ENCODE peak calls at places on chromosomes 3 and 15, in nine cellular contexts. One of them, this sample, is unnamed.

GRCh38 chr3:96657710-96658109 is 156.7 kb upstream of the EPHA6 start:
- DNase-seq in activated naive CD4-positive, alpha-beta T cell: no peak
- DNase-seq in aorta: no peak
- DNase-seq in fibroblast of the conjunctiva: no peak
- DNase-seq in stimulated activated naive CD8-positive, alpha-beta T cell treated with anti-CD3 and anti-CD28 coated beads, Interleukin-15, amount 100 ng/mL, for 72 hours: no peak
- DNase-seq in GM19239: no peak
- DNase-seq in mesenteric fat pad: no peak
- DNase-seq in cardiac muscle cell: no peak
- DNase-seq in right atrium auricular region: no peak
- DNase-seq in this sample: no peak

GRCh38 chr15:56832125-56832524 is 86.3 kb upstream of the TCF12 start:
- DNase-seq in stimulated activated naive CD8-positive, alpha-beta T cell treated with anti-CD3 and anti-CD28 coated beads, Interleukin-15, amount 100 ng/mL, for 72 hours: no peak
- DNase-seq in activated naive CD4-positive, alpha-beta T cell: no peak
- DNase-seq in fibroblast of the conjunctiva: peak
- DNase-seq in right atrium auricular region: no peak
- DNase-seq in aorta: peak
- DNase-seq in cardiac muscle cell: no peak
- DNase-seq in GM19239: no peak
- DNase-seq in mesenteric fat pad: no peak
- DNase-seq in this sample: no peak

GRCh38 chr15:58229297-58229768 is 91.2 kb downstream of the AQP9 start:
- DNase-seq in mesenteric fat pad: no peak
- DNase-seq in cardiac muscle cell: peak
- DNase-seq in stimulated activated naive CD8-positive, alpha-beta T cell treated with anti-CD3 and anti-CD28 coated beads, Interleukin-15, amount 100 ng/mL, for 72 hours: no peak
- DNase-seq in GM19239: no peak
- DNase-seq in right atrium auricular region: no peak
- DNase-seq in fibroblast of the conjunctiva: no peak
- DNase-seq in activated naive CD4-positive, alpha-beta T cell: no peak
- DNase-seq in aorta: no peak
- DNase-seq in this sample: no peak

GRCh38 chr15:99279783-99280307 is 28.6 kb downstream of the LRRC28 start:
- DNase-seq in activated naive CD4-positive, alpha-beta T cell: no peak
- DNase-seq in aorta: no peak
- DNase-seq in cardiac muscle cell: no peak
- DNase-seq in mesenteric fat pad: no peak
- DNase-seq in GM19239: no peak
- DNase-seq in fibroblast of the conjunctiva: no peak
- DNase-seq in right atrium auricular region: no peak
- DNase-seq in stimulated activated naive CD8-positive, alpha-beta T cell treated with anti-CD3 and anti-CD28 coated beads, Interleukin-15, amount 100 ng/mL, for 72 hours: peak
- DNase-seq in this sample: no peak

GRCh38 chr3:102573483-102574028 is 138.7 kb downstream of the ZPLD1 start:
- DNase-seq in aorta: no peak
- DNase-seq in stimulated activated naive CD8-positive, alpha-beta T cell treated with anti-CD3 and anti-CD28 coated beads, Interleukin-15, amount 100 ng/mL, for 72 hours: no peak
- DNase-seq in right atrium auricular region: no peak
- DNase-seq in GM19239: no peak
- DNase-seq in cardiac muscle cell: no peak
- DNase-seq in mesenteric fat pad: no peak
- DNase-seq in activated naive CD4-positive, alpha-beta T cell: no peak
- DNase-seq in fibroblast of the conjunctiva: no peak
- DNase-seq in this sample: no peak

GRCh38 chr3:177585271-177585670 is 388.0 kb upstream of the TBL1XR1 start:
- DNase-seq in activated naive CD4-positive, alpha-beta T cell: no peak
- DNase-seq in right atrium auricular region: no peak
- DNase-seq in mesenteric fat pad: no peak
- DNase-seq in GM19239: no peak
- DNase-seq in aorta: no peak
- DNase-seq in cardiac muscle cell: no peak
- DNase-seq in fibroblast of the conjunctiva: no peak
- DNase-seq in stimulated activated naive CD8-positive, alpha-beta T cell treated with anti-CD3 and anti-CD28 coated beads, Interleukin-15, amount 100 ng/mL, for 72 hours: no peak
- DNase-seq in this sample: no peak

GRCh38 chr3:129608087-129608935 is 1.8 kb upstream of the PLXND1 start:
- DNase-seq in aorta: no peak
- DNase-seq in cardiac muscle cell: no peak
- DNase-seq in right atrium auricular region: no peak
- DNase-seq in GM19239: no peak
- DNase-seq in activated naive CD4-positive, alpha-beta T cell: no peak
- DNase-seq in fibroblast of the conjunctiva: peak
- DNase-seq in stimulated activated naive CD8-positive, alpha-beta T cell treated with anti-CD3 and anti-CD28 coated beads, Interleukin-15, amount 100 ng/mL, for 72 hours: no peak
- DNase-seq in mesenteric fat pad: no peak
- DNase-seq in this sample: peak

GRCh38 chr15:96992817-96993216 is 662.3 kb downstream of the NR2F2 start:
- DNase-seq in mesenteric fat pad: no peak
- DNase-seq in activated naive CD4-positive, alpha-beta T cell: no peak
- DNase-seq in cardiac muscle cell: no peak
- DNase-seq in GM19239: no peak
- DNase-seq in stimulated activated naive CD8-positive, alpha-beta T cell treated with anti-CD3 and anti-CD28 coated beads, Interleukin-15, amount 100 ng/mL, for 72 hours: no peak
- DNase-seq in aorta: no peak
- DNase-seq in fibroblast of the conjunctiva: no peak
- DNase-seq in right atrium auricular region: no peak
- DNase-seq in this sample: no peak

GRCh38 chr3:146511402-146512134 is 32.8 kb downstream of the PLSCR1 start:
- DNase-seq in activated naive CD4-positive, alpha-beta T cell: no peak
- DNase-seq in mesenteric fat pad: no peak
- DNase-seq in cardiac muscle cell: no peak
- DNase-seq in stimulated activated naive CD8-positive, alpha-beta T cell treated with anti-CD3 and anti-CD28 coated beads, Interleukin-15, amount 100 ng/mL, for 72 hours: no peak
- DNase-seq in aorta: no peak
- DNase-seq in GM19239: no peak
- DNase-seq in right atrium auricular region: no peak
- DNase-seq in fibroblast of the conjunctiva: no peak
- DNase-seq in this sample: no peak

GRCh38 chr3:186536883-186537553 is 7.2 kb downstream of the CRYGS start:
- DNase-seq in fibroblast of the conjunctiva: no peak
- DNase-seq in cardiac muscle cell: no peak
- DNase-seq in stimulated activated naive CD8-positive, alpha-beta T cell treated with anti-CD3 and anti-CD28 coated beads, Interleukin-15, amount 100 ng/mL, for 72 hours: no peak
- DNase-seq in right atrium auricular region: no peak
- DNase-seq in GM19239: no peak
- DNase-seq in activated naive CD4-positive, alpha-beta T cell: no peak
- DNase-seq in aorta: no peak
- DNase-seq in mesenteric fat pad: no peak
- DNase-seq in this sample: peak

GRCh38 chr3:1987983-1988382 is 110.7 kb upstream of the CNTN4 start:
- DNase-seq in cardiac muscle cell: peak
- DNase-seq in mesenteric fat pad: no peak
- DNase-seq in right atrium auricular region: no peak
- DNase-seq in GM19239: no peak
- DNase-seq in fibroblast of the conjunctiva: no peak
- DNase-seq in aorta: no peak
- DNase-seq in activated naive CD4-positive, alpha-beta T cell: no peak
- DNase-seq in stimulated activated naive CD8-positive, alpha-beta T cell treated with anti-CD3 and anti-CD28 coated beads, Interleukin-15, amount 100 ng/mL, for 72 hours: no peak
- DNase-seq in this sample: peak

GRCh38 chr3:50806806-50807205 is 132.1 kb downstream of the DOCK3 start:
- DNase-seq in activated naive CD4-positive, alpha-beta T cell: no peak
- DNase-seq in aorta: no peak
- DNase-seq in stimulated activated naive CD8-positive, alpha-beta T cell treated with anti-CD3 and anti-CD28 coated beads, Interleukin-15, amount 100 ng/mL, for 72 hours: no peak
- DNase-seq in fibroblast of the conjunctiva: no peak
- DNase-seq in mesenteric fat pad: no peak
- DNase-seq in right atrium auricular region: no peak
- DNase-seq in GM19239: no peak
- DNase-seq in cardiac muscle cell: peak
- DNase-seq in this sample: no peak

GRCh38 chr3:130801473-130801872 is 54.8 kb upstream of the PIK3R4 start:
- DNase-seq in cardiac muscle cell: no peak
- DNase-seq in mesenteric fat pad: no peak
- DNase-seq in fibroblast of the conjunctiva: no peak
- DNase-seq in aorta: no peak
- DNase-seq in GM19239: no peak
- DNase-seq in stimulated activated naive CD8-positive, alpha-beta T cell treated with anti-CD3 and anti-CD28 coated beads, Interleukin-15, amount 100 ng/mL, for 72 hours: no peak
- DNase-seq in right atrium auricular region: no peak
- DNase-seq in activated naive CD4-positive, alpha-beta T cell: no peak
- DNase-seq in this sample: no peak

GRCh38 chr15:25670025-25670554 is 193.0 kb downstream of the ATP10A start:
- DNase-seq in stimulated activated naive CD8-positive, alpha-beta T cell treated with anti-CD3 and anti-CD28 coated beads, Interleukin-15, amount 100 ng/mL, for 72 hours: no peak
- DNase-seq in fibroblast of the conjunctiva: no peak
- DNase-seq in aorta: peak
- DNase-seq in right atrium auricular region: peak
- DNase-seq in GM19239: no peak
- DNase-seq in activated naive CD4-positive, alpha-beta T cell: no peak
- DNase-seq in cardiac muscle cell: peak
- DNase-seq in mesenteric fat pad: no peak
- DNase-seq in this sample: peak

GRCh38 chr15:73991726-73992593 is at the start of gene STOML1:
- DNase-seq in GM19239: peak
- DNase-seq in aorta: peak
- DNase-seq in activated naive CD4-positive, alpha-beta T cell: peak
- DNase-seq in mesenteric fat pad: peak
- DNase-seq in fibroblast of the conjunctiva: peak
- DNase-seq in stimulated activated naive CD8-positive, alpha-beta T cell treated with anti-CD3 and anti-CD28 coated beads, Interleukin-15, amount 100 ng/mL, for 72 hours: peak
- DNase-seq in right atrium auricular region: peak
- DNase-seq in cardiac muscle cell: peak
- DNase-seq in this sample: peak

GRCh38 chr3:185702564-185703225 is 116.6 kb downstream of the SENP2 start:
- DNase-seq in aorta: no peak
- DNase-seq in stimulated activated naive CD8-positive, alpha-beta T cell treated with anti-CD3 and anti-CD28 coated beads, Interleukin-15, amount 100 ng/mL, for 72 hours: no peak
- DNase-seq in mesenteric fat pad: no peak
- DNase-seq in cardiac muscle cell: no peak
- DNase-seq in fibroblast of the conjunctiva: no peak
- DNase-seq in activated naive CD4-positive, alpha-beta T cell: no peak
- DNase-seq in right atrium auricular region: no peak
- DNase-seq in GM19239: no peak
- DNase-seq in this sample: peak

GRCh38 chr3:159852821-159853505 is 135.7 kb upstream of the IL12A start:
- DNase-seq in cardiac muscle cell: peak
- DNase-seq in stimulated activated naive CD8-positive, alpha-beta T cell treated with anti-CD3 and anti-CD28 coated beads, Interleukin-15, amount 100 ng/mL, for 72 hours: no peak
- DNase-seq in aorta: peak
- DNase-seq in mesenteric fat pad: no peak
- DNase-seq in right atrium auricular region: peak
- DNase-seq in activated naive CD4-positive, alpha-beta T cell: no peak
- DNase-seq in GM19239: no peak
- DNase-seq in fibroblast of the conjunctiva: no peak
- DNase-seq in this sample: peak

GRCh38 chr15:76185716-76186115 is 125.6 kb downstream of the ETFA start:
- DNase-seq in aorta: no peak
- DNase-seq in activated naive CD4-positive, alpha-beta T cell: no peak
- DNase-seq in mesenteric fat pad: no peak
- DNase-seq in cardiac muscle cell: peak
- DNase-seq in right atrium auricular region: no peak
- DNase-seq in GM19239: peak
- DNase-seq in fibroblast of the conjunctiva: peak
- DNase-seq in stimulated activated naive CD8-positive, alpha-beta T cell treated with anti-CD3 and anti-CD28 coated beads, Interleukin-15, amount 100 ng/mL, for 72 hours: peak
- DNase-seq in this sample: peak

GRCh38 chr3:71728632-71729342 is 3.6 kb upstream of the EIF4E3 start:
- DNase-seq in right atrium auricular region: no peak
- DNase-seq in stimulated activated naive CD8-positive, alpha-beta T cell treated with anti-CD3 and anti-CD28 coated beads, Interleukin-15, amount 100 ng/mL, for 72 hours: no peak
- DNase-seq in cardiac muscle cell: peak
- DNase-seq in activated naive CD4-positive, alpha-beta T cell: no peak
- DNase-seq in fibroblast of the conjunctiva: no peak
- DNase-seq in GM19239: no peak
- DNase-seq in aorta: no peak
- DNase-seq in mesenteric fat pad: no peak
- DNase-seq in this sample: no peak

This sample was measured in KBM-7.